ENCODE peak calls at places on chromosomes 6 and 20, in five cellular contexts. T is A549, P is K562, X is H1, H is GM12878. C is an unnamed sample.

GRCh38 chr6:91299544-91300491 is 712.9 kb upstream of the MAP3K7 start:
- DNase-seq in T (no peak), P (no peak), X (peak; percentile 79), H (no peak), C (no peak)

GRCh38 chr20:40197744-40198143 is 491.3 kb downstream of the MAFB start:
- DNase-seq in T (no peak), P (no peak), X (no peak), H (no peak), C (no peak)

GRCh38 chr6:138347840-138348239 is 29.9 kb upstream of the SMIM28 start:
- DNase-seq in T (no peak), P (no peak), X (no peak), H (no peak), C (no peak)

GRCh38 chr20:43558412-43559146 is at the start of gene SGK2:
- DNase-seq in T (peak; percentile 90), P (peak; percentile 49), X (no peak), H (no peak), C (peak; percentile 96)

GRCh38 chr6:114144887-114145851 is 174.2 kb upstream of the HDAC2 start:
- DNase-seq in T (no peak), P (no peak), X (no peak), H (no peak), C (peak; percentile 98)

GRCh38 chr6:169292340-169293124 is 38.9 kb upstream of the THBS2 start:
- DNase-seq in T (peak; percentile 70), P (no peak), X (no peak), H (no peak), C (peak; percentile 99)

GRCh38 chr20:12570371-12570770 is 438.4 kb upstream of the SPTLC3 start:
- DNase-seq in T (peak; percentile 17), P (no peak), X (peak; percentile 27), H (no peak), C (peak; percentile 76)

GRCh38 chr6:165229216-165229615 is 80.2 kb downstream of the C6orf118 start:
- DNase-seq in T (no peak), P (no peak), X (no peak), H (no peak), C (no peak)

GRCh38 chr6:39914239-39914638 is 20.0 kb downstream of the MOCS1 start:
- DNase-seq in T (no peak), P (no peak), X (no peak), H (no peak), C (no peak)

GRCh38 chr6:21634582-21634981 is 41.0 kb downstream of the SOX4 start:
- DNase-seq in T (peak; percentile 34), P (no peak), X (no peak), H (no peak), C (peak; percentile 30)

GRCh38 chr6:42383421-42384208 is 68.1 kb downstream of the TRERF1 start:
- DNase-seq in T (no peak), P (no peak), X (no peak), H (no peak), C (no peak)

GRCh38 chr6:163324928-163325784 is 89.4 kb upstream of the QKI start:
- DNase-seq in T (peak; percentile 51), P (no peak), X (no peak), H (no peak), C (peak; percentile 68)

GRCh38 chr20:49432562-49432961 is 49.9 kb downstream of the KCNB1 start:
- DNase-seq in T (no peak), P (no peak), X (no peak), H (no peak), C (no peak)

GRCh38 chr6:149628865-149629544 is 19.5 kb downstream of the KATNA1 start:
- DNase-seq in T (no peak), P (no peak), X (no peak), H (peak; percentile 44), C (no peak)

GRCh38 chr6:52664185-52664990 is 6.5 kb upstream of the TMEM14A start:
- DNase-seq in T (peak; percentile 94), P (peak; percentile 90), X (peak; percentile 93), H (peak; percentile 83), C (peak; percentile 97)

GRCh38 chr6:42369568-42369967 is 82.2 kb downstream of the TRERF1 start:
- DNase-seq in T (no peak), P (peak; percentile 61), X (no peak), H (no peak), C (no peak)

GRCh38 chr20:46992640-46993035 is 98.0 kb downstream of the EYA2 start:
- DNase-seq in T (no peak), P (no peak), X (no peak), H (no peak), C (no peak)

GRCh38 chr6:118896339-118897136 is 2.6 kb downstream of the ASF1A start:
- DNase-seq in T (peak; percentile 18), P (peak; percentile 35), X (no peak), H (no peak), C (peak; percentile 78)
- TF ChIP-seq KDM1A in T (no peak), P (no peak), X (no peak), H (no peak), C (no peak)

GRCh38 chr20:62805711-62806382 is 1.2 kb downstream of the OGFR start:
- DNase-seq in T (no peak), P (peak; percentile 37), X (no peak), H (no peak), C (peak; percentile 90)

GRCh38 chr20:62809530-62810428 is 5.1 kb downstream of the OGFR start:
- DNase-seq in T (no peak), P (no peak), X (no peak), H (no peak), C (no peak)

GRCh38 chr20:62806383-62807050 is 1.9 kb downstream of the OGFR start:
- DNase-seq in T (no peak), P (no peak), X (no peak), H (no peak), C (no peak)

GRCh38 chr20:62807444-62808210 is 3.0 kb downstream of the OGFR start:
- DNase-seq in T (no peak), P (no peak), X (no peak), H (no peak), C (no peak)

DNA sequence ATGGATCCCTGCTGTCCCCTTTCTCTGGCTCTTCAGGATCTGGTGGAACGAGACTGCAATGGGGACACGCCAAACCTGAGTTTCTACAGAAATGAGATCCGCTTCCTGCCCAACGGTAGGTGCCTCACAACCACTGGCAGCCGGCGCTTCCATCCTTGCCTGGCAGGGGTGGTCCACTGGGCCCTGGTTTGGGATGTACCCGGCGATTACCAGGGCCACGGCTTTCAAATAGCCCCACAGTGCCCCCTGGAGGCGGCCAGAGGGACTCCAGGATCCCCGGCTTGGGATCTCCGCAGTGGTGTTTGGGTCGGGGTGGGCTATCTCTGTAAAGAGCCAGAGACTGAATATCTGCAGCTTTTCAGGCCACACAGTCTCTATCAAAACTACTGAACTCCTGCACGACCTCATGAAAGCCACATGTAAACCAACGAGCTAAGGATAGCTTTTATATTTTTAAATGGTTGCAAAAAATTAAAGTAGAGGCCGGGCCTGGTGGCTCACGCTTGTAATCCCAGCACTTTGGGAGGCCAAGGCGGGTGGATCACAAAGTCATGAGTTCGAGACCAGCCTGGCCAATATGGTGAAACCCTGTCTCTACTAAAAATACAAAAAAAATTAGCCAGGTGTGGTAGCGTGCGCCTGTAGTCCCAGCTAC is 3.7 kb downstream of the OGFR start:
- DNase-seq in T (peak; percentile 83), P (peak; percentile 66), X (no peak), H (no peak), C (peak; percentile 66)
- TF ChIP-seq KDM1A in T (no peak), P (no peak), X (no peak), H (no peak), C (no peak)

GRCh38 chr6:66145867-66146266 is 438.8 kb upstream of the EYS start:
- DNase-seq in T (no peak), P (no peak), X (no peak), H (no peak), C (no peak)
- TF ChIP-seq KDM1A in T (no peak), P (no peak), X (no peak), H (no peak), C (no peak)

DNA sequence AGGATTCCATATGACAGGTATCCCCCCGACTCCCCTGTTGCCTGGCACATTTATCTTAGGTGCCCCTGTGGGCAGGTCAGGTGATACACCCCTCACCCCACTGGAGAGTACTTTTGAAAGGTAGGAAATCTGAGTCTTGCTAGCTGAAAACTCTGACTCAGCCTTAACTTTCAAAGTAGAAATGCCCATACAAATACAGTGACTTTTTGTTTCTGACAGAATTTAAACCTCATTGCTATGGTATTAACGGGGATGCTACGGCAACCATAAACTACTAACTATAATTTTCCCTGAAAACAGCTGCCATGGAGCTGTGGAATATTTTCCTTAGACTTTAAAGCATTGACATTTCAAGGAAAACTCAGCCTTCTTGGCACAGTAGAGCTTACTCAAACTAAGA is 536.0 kb downstream of the RFPL4B start:
- DNase-seq in T (no peak), P (no peak), X (no peak), H (no peak), C (no peak)
- TF ChIP-seq KDM1A in T (no peak), P (no peak), X (no peak), H (no peak), C (no peak)

GRCh38 chr6:157981395-157982296 is at the start of gene SYNJ2:
- DNase-seq in T (peak; percentile 67), P (peak; percentile 96), X (peak; percentile 57), H (no peak), C (peak; percentile 83)
- TF ChIP-seq KDM1A in T (no peak), P (no peak), X (no peak), H (no peak), C (peak; percentile 84)

GRCh38 chr20:14264869-14265268 is 72.5 kb downstream of the FLRT3 start:
- DNase-seq in T (peak; percentile 7), P (no peak), X (no peak), H (no peak), C (peak; percentile 22)
- TF ChIP-seq KDM1A in T (no peak), P (no peak), X (no peak), H (no peak), C (no peak)

DNA sequence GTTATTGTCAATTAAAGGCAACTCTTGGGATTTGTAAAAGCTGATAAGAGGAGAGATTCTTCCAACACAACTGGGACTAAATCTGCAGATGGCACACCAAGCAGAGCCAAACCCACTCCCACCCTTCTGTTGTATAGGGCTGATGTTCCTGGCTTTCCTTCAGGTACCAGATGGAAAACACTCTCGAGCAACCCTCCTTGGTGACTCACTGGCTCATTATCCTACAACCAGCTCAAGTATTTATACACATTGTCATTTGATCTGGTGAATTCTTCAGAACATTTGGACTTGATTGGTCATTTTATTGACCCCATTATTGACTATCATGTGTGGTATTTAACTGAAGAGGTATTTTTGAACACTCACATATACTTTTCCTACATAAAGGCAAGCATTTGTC is 190.3 kb upstream of the PCSK2 start:
- DNase-seq in T (no peak), P (no peak), X (no peak), H (no peak), C (no peak)
- TF ChIP-seq KDM1A in T (no peak), P (no peak), X (no peak), H (no peak), C (no peak)